ENCODE peak calls at places on chromosomes 7 and 10, in four cellular contexts. One of them, this sample, is unnamed.

GRCh38 chr7:156652886-156653568 is 12.5 kb downstream of the RNF32 start:
- DNase-seq in HepG2: peak
- DNase-seq in GM12878: no peak
- DNase-seq in K562: no peak
- DNase-seq in this sample: no peak

GRCh38 chr10:30986027-30986672 is 45.5 kb downstream of the ZNF438 start:
- DNase-seq in GM12878: no peak
- DNase-seq in HepG2: no peak
- DNase-seq in K562: no peak
- DNase-seq in this sample: no peak

GRCh38 chr10:27745719-27746363 is at the start of gene MKX:
- DNase-seq in K562: no peak
- DNase-seq in HepG2: no peak
- DNase-seq in GM12878: no peak
- DNase-seq in this sample: peak

GRCh38 chr7:73704640-73705550 is 14.6 kb downstream of the STX1A start:
- DNase-seq in K562: no peak
- DNase-seq in HepG2: no peak
- DNase-seq in GM12878: no peak
- DNase-seq in this sample: no peak

GRCh38 chr7:1520574-1521234 is 9.8 kb upstream of the MAFK start:
- DNase-seq in GM12878: no peak
- DNase-seq in K562: no peak
- DNase-seq in HepG2: peak
- DNase-seq in this sample: no peak

GRCh38 chr10:114694062-114694461 is 36.0 kb upstream of the ABLIM1 start:
- DNase-seq in HepG2: no peak
- DNase-seq in GM12878: no peak
- DNase-seq in K562: no peak
- DNase-seq in this sample: no peak

GRCh38 chr7:18317956-18318355 is 177.6 kb upstream of the HDAC9 start:
- DNase-seq in K562: no peak
- DNase-seq in HepG2: no peak
- DNase-seq in GM12878: no peak
- DNase-seq in this sample: no peak

GRCh38 chr7:135333196-135333595 is 99.6 kb downstream of the STRA8 start:
- DNase-seq in HepG2: no peak
- DNase-seq in GM12878: no peak
- DNase-seq in K562: no peak
- DNase-seq in this sample: no peak

GRCh38 chr7:95908499-95908898 is 136.1 kb downstream of the DYNC1I1 start:
- DNase-seq in GM12878: no peak
- DNase-seq in HepG2: no peak
- DNase-seq in K562: no peak
- DNase-seq in this sample: no peak

GRCh38 chr7:95904099-95904498 is 131.7 kb downstream of the DYNC1I1 start:
- DNase-seq in GM12878: no peak
- DNase-seq in HepG2: no peak
- DNase-seq in K562: no peak
- DNase-seq in this sample: no peak

GRCh38 chr7:95906871-95907270 is 134.5 kb downstream of the DYNC1I1 start:
- DNase-seq in K562: no peak
- DNase-seq in HepG2: no peak
- DNase-seq in GM12878: no peak
- DNase-seq in this sample: no peak

GRCh38 chr7:95907337-95907736 is 135.0 kb downstream of the DYNC1I1 start:
- DNase-seq in GM12878: no peak
- DNase-seq in HepG2: no peak
- DNase-seq in K562: no peak
- DNase-seq in this sample: no peak

GRCh38 chr7:95905165-95905564 is 132.8 kb downstream of the DYNC1I1 start:
- DNase-seq in HepG2: no peak
- DNase-seq in GM12878: no peak
- DNase-seq in K562: peak
- DNase-seq in this sample: no peak
- TF ChIP-seq MAX in HepG2: no peak
- TF ChIP-seq MAX in GM12878: no peak
- TF ChIP-seq MAX in K562: no peak
- TF ChIP-seq MAX in this sample: no peak

GRCh38 chr7:157780721-157781120 is 443.9 kb downstream of the DNAJB6 start:
- DNase-seq in HepG2: no peak
- DNase-seq in GM12878: no peak
- DNase-seq in K562: no peak
- DNase-seq in this sample: no peak
- TF ChIP-seq SP1 in HepG2: no peak
- TF ChIP-seq SP1 in GM12878: no peak
- TF ChIP-seq SP1 in K562: no peak
- TF ChIP-seq SP1 in this sample: no peak

GRCh38 chr10:4243651-4244050 is 458.6 kb upstream of the KLF6 start:
- DNase-seq in HepG2: no peak
- DNase-seq in GM12878: no peak
- DNase-seq in K562: no peak
- DNase-seq in this sample: no peak
- TF ChIP-seq TCF7 in HepG2: no peak
- TF ChIP-seq TCF7 in GM12878: no peak
- TF ChIP-seq TCF7 in K562: no peak
- TF ChIP-seq TCF7 in this sample: no peak

GRCh38 chr7:45579386-45579785 is 5.2 kb downstream of the ADCY1 start:
- DNase-seq in GM12878: no peak
- DNase-seq in K562: peak
- DNase-seq in HepG2: no peak
- DNase-seq in this sample: no peak

GRCh38 chr7:45582136-45582742 is 8.1 kb downstream of the ADCY1 start:
- DNase-seq in HepG2: no peak
- DNase-seq in K562: no peak
- DNase-seq in GM12878: no peak
- DNase-seq in this sample: no peak

GRCh38 chr7:45582868-45583277 is 8.7 kb downstream of the ADCY1 start:
- DNase-seq in HepG2: no peak
- DNase-seq in GM12878: no peak
- DNase-seq in K562: no peak
- DNase-seq in this sample: no peak

GRCh38 chr7:45580053-45580872 is 6.1 kb downstream of the ADCY1 start:
- DNase-seq in HepG2: no peak
- DNase-seq in GM12878: no peak
- DNase-seq in K562: peak
- DNase-seq in this sample: peak

GRCh38 chr7:45581271-45581780 is 7.2 kb downstream of the ADCY1 start:
- DNase-seq in K562: no peak
- DNase-seq in GM12878: no peak
- DNase-seq in HepG2: no peak
- DNase-seq in this sample: no peak
- TF ChIP-seq MAX in K562: no peak
- TF ChIP-seq MAX in GM12878: no peak
- TF ChIP-seq MAX in HepG2: no peak
- TF ChIP-seq MAX in this sample: no peak